ENCODE peak calls at places on chromosomes 4 and X, in seven cellular contexts. K, I, R, W, Z, A and U are unnamed samples.

GRCh38 chrX:67780694-67781109 is 236.9 kb downstream of the AR start:
- DNase-seq in K (no peak), Z (no peak), I (peak; percentile 55), R (peak; percentile 32), W (peak; percentile 82), A (peak; percentile 27), U (no peak)

GRCh38 chr4:126364290-126364978 is 1049.7 kb downstream of the FAT4 start:
- DNase-seq in W (no peak), K (no peak), I (no peak), R (no peak), Z (peak; percentile 50), A (no peak), U (no peak)

GRCh38 chr4:125191252-125191651 is 123.5 kb upstream of the FAT4 start:
- DNase-seq in R (peak; percentile 71), A (no peak), W (no peak), K (no peak), Z (no peak), I (no peak), U (no peak)

GRCh38 chr4:64713256-64713840 is 304.1 kb upstream of the TECRL start:
- DNase-seq in I (no peak), Z (peak; percentile 45), K (no peak), R (no peak), W (no peak), A (no peak), U (no peak)

GRCh38 chr4:34181891-34182290 is 2062.4 kb downstream of the ARAP2 start:
- DNase-seq in R (peak; percentile 62), Z (no peak), I (no peak), W (no peak), A (no peak), K (no peak), U (no peak)

GRCh38 chrX:153549807-153550206 is 32.4 kb downstream of the ATP2B3 start:
- DNase-seq in A (no peak), K (no peak), I (no peak), R (no peak), W (no peak), Z (no peak), U (no peak)

GRCh38 chr4:177480796-177481195 is 38.6 kb upstream of the AGA start:
- DNase-seq in Z (no peak), W (no peak), R (no peak), K (no peak), A (no peak), I (no peak), U (no peak)

GRCh38 chr4:181541396-181541795 is 701.8 kb upstream of the TENM3 start:
- DNase-seq in W (no peak), A (no peak), I (no peak), K (no peak), Z (no peak), R (no peak), U (no peak)

GRCh38 chrX:20274121-20274520 is 7.4 kb upstream of the RPS6KA3 start:
- DNase-seq in W (no peak), K (no peak), Z (no peak), I (no peak), A (no peak), R (no peak), U (no peak)

GRCh38 chr4:139214039-139214534 is 37.1 kb upstream of the ELF2 start:
- DNase-seq in A (peak; percentile 46), Z (no peak), W (peak; percentile 46), I (no peak), R (no peak), K (peak; percentile 52), U (peak; percentile 41)

GRCh38 chr4:7844247-7844991 is 95.2 kb downstream of the AFAP1 start:
- DNase-seq in Z (no peak), W (peak; percentile 76), R (no peak), I (peak; percentile 64), A (peak; percentile 81), K (no peak), U (peak; percentile 48)

GRCh38 chrX:24981030-24981429 is 34.7 kb downstream of the ARX start:
- DNase-seq in W (no peak), K (no peak), I (no peak), R (no peak), Z (no peak), A (no peak), U (no peak)

GRCh38 chr4:145234086-145234694 is 53.8 kb upstream of the OTUD4 start:
- DNase-seq in I (peak; percentile 56), K (peak; percentile 20), A (peak; percentile 59), Z (peak; percentile 4), R (no peak), W (peak; percentile 24), U (peak; percentile 16)

GRCh38 chr4:53640576-53641459 is 49.5 kb upstream of the LNX1 start:
- DNase-seq in R (no peak), K (no peak), A (no peak), I (no peak), W (no peak), Z (peak; percentile 33), U (no peak)

GRCh38 chrX:86102341-86102740 is 45.9 kb upstream of the DACH2 start:
- DNase-seq in I (no peak), W (no peak), A (no peak), R (no peak), Z (no peak), K (no peak), U (no peak)

GRCh38 chr4:97987019-97987648 is 156.1 kb downstream of the STPG2 start:
- DNase-seq in K (no peak), I (no peak), R (no peak), A (no peak), Z (peak; percentile 21), W (no peak), U (no peak)

GRCh38 chr4:15690020-15690809 is 8.6 kb downstream of the FAM200B start:
- DNase-seq in I (no peak), W (no peak), K (no peak), Z (no peak), A (no peak), R (peak; percentile 89), U (no peak)

GRCh38 chr4:19936471-19936870 is 315.2 kb upstream of the SLIT2 start:
- DNase-seq in W (no peak), I (no peak), A (no peak), Z (no peak), K (no peak), R (peak; percentile 81), U (no peak)

GRCh38 chr4:20368926-20369325 is 117.2 kb downstream of the SLIT2 start:
- DNase-seq in A (no peak), I (no peak), Z (no peak), K (no peak), R (peak; percentile 87), W (no peak), U (no peak)

GRCh38 chr4:186885289-186885688 is 161.6 kb upstream of the FAT1 start:
- DNase-seq in I (no peak), A (no peak), W (no peak), K (no peak), Z (no peak), R (no peak), U (no peak)

GRCh38 chr4:122450847-122451246 is 5.7 kb downstream of the IL2 start:
- DNase-seq in A (no peak), Z (no peak), W (no peak), K (no peak), R (peak; percentile 6), I (no peak), U (no peak)

GRCh38 chr4:7389101-7389701 is 45.5 kb downstream of the PSAPL1 start:
- DNase-seq in R (no peak), A (peak; percentile 3), Z (no peak), W (no peak), K (no peak), I (peak; percentile 32), U (no peak)